ENCODE peak calls at places on chromosome 21, in eight cellular contexts. M, T, Z, H, Q, I, D and O are unnamed samples.

GRCh38 chr21:45864436-45864835 is 117.1 kb upstream of the COL6A1 start:
- DNase-seq in H (no peak), Q (no peak), D (no peak), I (no peak), T (no peak), Z (peak; percentile 18), M (no peak), O (no peak)

GRCh38 chr21:42524341-42525227 is 10.9 kb downstream of the SLC37A1 start:
- DNase-seq in I (no peak), Z (peak; percentile 28), H (no peak), M (no peak), Q (peak; percentile 31), T (peak; percentile 85), D (peak; percentile 82), O (peak; percentile 88)

GRCh38 chr21:41054206-41054605 is 113.8 kb upstream of the BACE2 start:
- DNase-seq in Z (no peak), T (peak; percentile 9), D (no peak), I (no peak), H (no peak), Q (peak; percentile 9), M (no peak), O (no peak)

GRCh38 chr21:32712043-32712442 is 15.8 kb downstream of the SYNJ1 start:
- DNase-seq in M (peak; percentile 26), T (no peak), I (peak; percentile 28), H (no peak), Q (no peak), D (no peak), Z (no peak), O (no peak)

GRCh38 chr21:14479387-14479786 is 66.7 kb downstream of the SAMSN1 start:
- DNase-seq in D (peak; percentile 5), Z (no peak), H (no peak), T (no peak), M (no peak), I (no peak), Q (no peak), O (no peak)

GRCh38 chr21:46069166-46069565 is 28.7 kb upstream of the COL6A2 start:
- DNase-seq in M (no peak), Q (no peak), I (no peak), D (no peak), T (no peak), H (no peak), Z (no peak), O (no peak)

GRCh38 chr21:26099610-26100219 is 70.9 kb downstream of the APP start:
- DNase-seq in Q (peak; percentile 45), D (no peak), Z (no peak), T (peak; percentile 56), H (no peak), I (no peak), M (no peak), O (peak; percentile 59)

GRCh38 chr21:45698493-45698947 is 55.0 kb downstream of the PCBP3 start:
- DNase-seq in Z (peak; percentile 97), T (no peak), M (no peak), I (peak; percentile 13), D (peak; percentile 48), H (no peak), Q (peak; percentile 89), O (no peak)

GRCh38 chr21:15241997-15242767 is 177.4 kb upstream of the NRIP1 start:
- DNase-seq in M (no peak), Z (no peak), Q (no peak), I (no peak), T (no peak), H (no peak), D (no peak), O (no peak)

GRCh38 chr21:45386728-45387371 is 18.1 kb upstream of the COL18A1 start:
- DNase-seq in Q (peak; percentile 89), Z (peak; percentile 84), H (no peak), M (no peak), D (peak; percentile 69), T (no peak), I (no peak), O (no peak)

GRCh38 chr21:33644383-33645074 is 2.2 kb downstream of the ITSN1 start:
- DNase-seq in I (no peak), T (no peak), D (peak; percentile 57), H (no peak), M (no peak), Q (peak; percentile 61), Z (peak; percentile 88), O (no peak)

GRCh38 chr21:29233611-29234540 is 64.8 kb upstream of the BACH1 start:
- DNase-seq in M (peak; percentile 19), Q (no peak), I (peak; percentile 56), H (no peak), T (no peak), D (no peak), Z (no peak), O (no peak)

GRCh38 chr21:46171996-46172862 is 12.0 kb downstream of the SPATC1L start:
- DNase-seq in T (no peak), I (no peak), M (no peak), Z (no peak), H (no peak), Q (no peak), D (no peak), O (no peak)

GRCh38 chr21:34890724-34891609 is 158.1 kb downstream of the RUNX1 start:
- DNase-seq in M (no peak), D (peak; percentile 52), H (no peak), I (no peak), Z (peak; percentile 68), Q (no peak), T (no peak), O (no peak)

GRCh38 chr21:29237110-29238051 is 61.3 kb upstream of the BACH1 start:
- DNase-seq in M (no peak), H (no peak), D (no peak), Z (no peak), Q (peak; percentile 41), T (no peak), I (no peak), O (no peak)

GRCh38 chr21:41845310-41846032 is 33.7 kb downstream of the PRDM15 start:
- DNase-seq in Q (no peak), M (no peak), Z (no peak), T (no peak), H (no peak), D (no peak), I (no peak), O (no peak)

GRCh38 chr21:44749759-44750674 is 38.6 kb upstream of the TSPEAR start:
- DNase-seq in D (no peak), Q (no peak), M (no peak), H (no peak), Z (no peak), I (no peak), T (no peak), O (no peak)

GRCh38 chr21:43767980-43768867 is 7.9 kb downstream of the CSTB start:
- DNase-seq in T (no peak), H (no peak), Q (peak; percentile 61), Z (peak; percentile 89), I (no peak), M (no peak), D (peak; percentile 88), O (no peak)

GRCh38 chr21:45966995-45967394 is 14.6 kb upstream of the COL6A1 start:
- DNase-seq in Z (no peak), D (no peak), H (no peak), Q (no peak), I (no peak), M (no peak), T (no peak), O (no peak)

GRCh38 chr21:38352536-38353219 is 95.9 kb downstream of the KCNJ15 start:
- DNase-seq in Z (peak; percentile 66), H (no peak), I (no peak), D (peak; percentile 79), T (peak; percentile 56), M (peak; percentile 27), Q (peak; percentile 79), O (peak; percentile 67)

GRCh38 chr21:35083246-35083645 is 34.1 kb upstream of the RUNX1 start:
- DNase-seq in I (no peak), T (no peak), M (no peak), H (no peak), Q (no peak), Z (no peak), D (no peak), O (no peak)

GRCh38 chr21:14711287-14711686 is 165.2 kb upstream of the SAMSN1 start:
- DNase-seq in Q (no peak), Z (peak; percentile 10), H (no peak), M (no peak), D (no peak), T (no peak), I (no peak), O (no peak)

GRCh38 chr21:28016571-28016970 is 976.1 kb downstream of the LTN1 start:
- DNase-seq in I (no peak), Z (peak; percentile 7), D (no peak), T (no peak), Q (no peak), M (no peak), H (no peak), O (no peak)

GRCh38 chr21:24824209-24824608 is 783.1 kb downstream of the MRPL39 start:
- DNase-seq in D (no peak), I (no peak), Z (no peak), Q (no peak), M (no peak), H (no peak), T (no peak), O (no peak)

GRCh38 chr21:21682172-21682571 is 684.0 kb downstream of the NCAM2 start:
- DNase-seq in D (no peak), T (no peak), M (no peak), H (no peak), Z (peak; percentile 45), Q (peak; percentile 9), I (no peak), O (no peak)

GRCh38 chr21:14453339-14453738 is 70.4 kb upstream of the HSPA13 start:
- DNase-seq in Z (no peak), H (no peak), I (peak; percentile 87), M (no peak), T (no peak), Q (no peak), D (peak; percentile 6), O (no peak)